ENCODE peak calls at places on chromosomes 3 and 15, in five cellular contexts. Y is breast epithelium, T is upper lobe of right lung, I is GM12865, L is mammary epithelial cell. N is an unnamed sample.

GRCh38 chr3:59775781-59776270 is 726.0 kb upstream of the CFAP20DC start:
- DNase-seq in T (no peak), L (no peak), I (no peak), Y (no peak), N (no peak)

GRCh38 chr15:69885182-69886041 is 212.3 kb downstream of the TLE3 start:
- DNase-seq in T (no peak), Y (no peak), I (no peak), L (no peak), N (no peak)

GRCh38 chr3:45950686-45951600 is 7.7 kb downstream of the CXCR6 start:
- DNase-seq in T (peak), L (no peak), I (no peak), Y (no peak), N (no peak)

GRCh38 chr3:51672083-51672475 is 1.0 kb downstream of the TEX264 start:
- DNase-seq in L (peak), Y (no peak), I (no peak), T (no peak), N (no peak)

GRCh38 chr15:25724899-25725298 is 138.2 kb downstream of the ATP10A start:
- DNase-seq in L (no peak), T (no peak), I (no peak), Y (no peak), N (no peak)

GRCh38 chr15:100997442-100997841 is 78.3 kb downstream of the LRRK1 start:
- DNase-seq in L (no peak), T (no peak), I (no peak), Y (no peak), N (no peak)

GRCh38 chr3:45100998-45101407 is 45.2 kb downstream of the CDCP1 start:
- DNase-seq in T (no peak), I (no peak), Y (no peak), L (no peak), N (peak)

GRCh38 chr3:191136347-191136746 is 62.7 kb upstream of the OSTN start:
- DNase-seq in L (peak), T (no peak), Y (no peak), I (peak), N (peak)

GRCh38 chr3:38029400-38030125 is at the start of gene PLCD1:
- DNase-seq in L (peak), Y (peak), T (peak), I (no peak), N (no peak)

GRCh38 chr3:13106308-13106970 is 33.2 kb upstream of the IQSEC1 start:
- DNase-seq in L (peak), T (peak), I (no peak), Y (no peak), N (no peak)

GRCh38 chr3:64311424-64311920 is 86.2 kb upstream of the PRICKLE2 start:
- DNase-seq in Y (no peak), T (no peak), L (no peak), I (no peak), N (no peak)

GRCh38 chr3:106823706-106824105 is 553.5 kb upstream of the CCDC54 start:
- DNase-seq in Y (no peak), I (no peak), L (no peak), T (no peak), N (no peak)

GRCh38 chr15:34039506-34040123 is 611 bp upstream of the AVEN start:
- DNase-seq in Y (no peak), I (peak), L (peak), T (no peak), N (peak)

GRCh38 chr3:55481067-55481917 is 5.8 kb downstream of the WNT5A start:
- DNase-seq in Y (no peak), L (no peak), I (no peak), T (peak), N (no peak)

GRCh38 chr3:49625971-49626640 is 48.0 kb upstream of the APEH start:
- DNase-seq in Y (no peak), L (no peak), T (no peak), I (no peak), N (no peak)

GRCh38 chr3:31066999-31067398 is 172.5 kb upstream of the GADL1 start:
- DNase-seq in L (peak), T (no peak), Y (peak), I (no peak), N (no peak)

GRCh38 chr3:153572654-153573053 is 410.6 kb downstream of the RAP2B start:
- DNase-seq in L (no peak), Y (no peak), T (no peak), I (no peak), N (no peak)

GRCh38 chr3:3851621-3852323 is 52.5 kb downstream of the LRRN1 start:
- DNase-seq in Y (no peak), L (no peak), I (no peak), T (no peak), N (peak)

GRCh38 chr3:129226374-129226773 is 23.0 kb upstream of the COPG1 start:
- DNase-seq in L (peak), I (no peak), Y (peak), T (peak), N (no peak)

GRCh38 chr3:15317164-15317477 is 15.3 kb downstream of the SH3BP5 start:
- DNase-seq in L (no peak), T (no peak), I (no peak), Y (no peak), N (no peak)

GRCh38 chr3:23840521-23840920 is 34.8 kb downstream of the UBE2E1 start:
- DNase-seq in Y (no peak), I (no peak), T (no peak), L (no peak), N (no peak)

GRCh38 chr3:168426196-168426595 is 330.5 kb upstream of the GOLIM4 start:
- DNase-seq in L (no peak), I (no peak), Y (no peak), T (no peak), N (no peak)

GRCh38 chr15:69860921-69861320 is 236.8 kb downstream of the TLE3 start:
- DNase-seq in T (no peak), I (no peak), Y (no peak), L (no peak), N (no peak)

GRCh38 chr3:154275965-154276364 is 48.3 kb downstream of the DHX36 start:
- DNase-seq in Y (no peak), I (no peak), L (no peak), T (no peak), N (no peak)

GRCh38 chr3:140363801-140364200 is 314.1 kb upstream of the TRIM42 start:
- DNase-seq in T (no peak), I (peak), L (peak), Y (no peak), N (no peak)

GRCh38 chr3:5232570-5232969 is 45.1 kb downstream of the EDEM1 start:
- DNase-seq in I (no peak), Y (no peak), L (no peak), T (no peak), N (no peak)
- TF ChIP-seq CTCF in I (no peak), Y (no peak), L (no peak), T (no peak), N (no peak)

DNA sequence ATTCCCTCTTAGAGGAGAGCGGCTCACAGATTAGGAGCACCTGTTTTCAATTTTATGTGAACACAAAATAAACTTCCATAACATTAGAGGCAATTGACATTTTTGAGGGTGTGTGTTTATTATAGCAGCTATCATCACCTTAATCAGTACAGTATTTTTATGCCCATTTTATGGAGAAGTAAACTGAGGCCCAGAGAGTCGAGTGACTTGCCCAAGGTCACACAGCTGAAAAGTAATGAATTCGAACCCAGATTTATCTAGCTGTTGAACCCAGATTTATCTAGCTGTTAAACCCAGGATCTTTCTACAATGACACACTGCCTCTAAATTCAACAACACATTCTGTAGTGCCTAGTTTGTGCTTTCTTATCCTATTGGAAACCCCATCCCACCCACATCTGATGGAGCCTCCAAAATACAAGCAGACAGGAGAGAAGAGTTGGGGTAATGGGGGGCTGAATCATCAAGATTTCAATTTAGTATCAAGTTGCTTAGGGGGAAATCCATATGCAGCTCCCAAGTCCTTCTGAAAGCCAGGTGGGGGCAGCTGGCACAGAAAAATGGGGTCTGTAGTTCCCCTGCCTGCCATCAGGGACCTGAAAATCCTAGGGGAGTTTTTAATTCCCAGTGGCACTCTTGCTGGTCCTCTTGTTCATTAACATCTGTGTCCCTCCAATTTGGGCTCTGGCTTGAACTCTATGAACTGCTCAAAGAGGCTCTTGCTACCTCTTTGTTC is 50.4 kb upstream of the TRA2B start:
- DNase-seq in Y (no peak), L (no peak), I (peak), T (no peak), N (no peak)
- H3K4me3 ChIP-seq in Y (no peak), L (no peak), I (no peak), T (no peak), N (no peak)

GRCh38 chr3:126361211-126361610 is 4.0 kb upstream of the KLF15 start:
- DNase-seq in L (no peak), T (peak), I (no peak), Y (no peak), N (no peak)

GRCh38 chr3:126358038-126358815 is 1.0 kb upstream of the KLF15 start:
- DNase-seq in Y (peak), T (peak), I (no peak), L (no peak), N (peak)

GRCh38 chr3:126360714-126361060 is 3.5 kb upstream of the KLF15 start:
- DNase-seq in I (no peak), T (peak), Y (no peak), L (no peak), N (no peak)

GRCh38 chr3:126358816-126359181 is 1.6 kb upstream of the KLF15 start:
- DNase-seq in L (no peak), Y (no peak), T (peak), I (no peak), N (no peak)

DNA sequence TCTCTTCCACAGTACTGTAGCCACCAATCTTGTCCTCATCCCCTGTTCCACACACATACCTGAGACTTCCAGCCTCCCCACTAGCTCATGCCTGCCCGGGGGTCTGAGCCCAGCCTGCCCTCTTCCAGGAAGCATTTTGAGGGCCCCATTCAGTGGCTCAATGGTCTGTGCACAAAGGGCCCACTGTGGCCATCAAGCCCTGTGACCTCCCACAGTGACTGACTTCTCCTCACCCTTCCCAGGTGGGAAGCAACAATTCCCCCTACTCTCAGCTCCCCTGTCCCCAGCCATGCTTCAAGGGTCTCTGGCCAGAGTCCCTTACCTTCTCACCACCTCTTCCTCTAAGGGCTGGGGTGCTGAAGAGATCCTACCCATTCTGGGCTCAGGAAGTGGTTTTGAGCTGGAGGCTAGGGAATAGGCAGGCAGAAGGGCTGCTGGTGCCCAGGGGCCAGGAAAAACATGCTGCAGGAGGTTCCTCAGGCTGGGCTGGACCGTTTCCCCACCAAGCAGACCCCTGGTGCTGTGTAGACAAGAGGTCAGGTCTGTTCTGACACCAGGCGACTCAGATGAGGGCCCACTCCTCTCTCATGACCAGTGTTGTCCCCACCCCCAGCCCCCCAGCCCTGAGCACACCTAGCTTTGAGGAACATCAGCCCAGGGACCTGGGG is 3.0 kb upstream of the KLF15 start:
- DNase-seq in T (peak), L (no peak), I (no peak), Y (no peak), N (no peak)
- TF ChIP-seq CTCF in T (no peak), L (no peak), I (no peak), Y (no peak), N (no peak)

GRCh38 chr15:29820802-29821160 is 1.5 kb downstream of the TJP1 start:
- DNase-seq in L (no peak), Y (no peak), I (no peak), T (no peak), N (no peak)

GRCh38 chr15:29818141-29818540 is 4.1 kb downstream of the TJP1 start:
- DNase-seq in T (no peak), I (no peak), Y (no peak), L (no peak), N (no peak)

GRCh38 chr15:29822100-29822684 is at the start of gene TJP1:
- DNase-seq in L (peak), Y (peak), I (no peak), T (peak), N (no peak)

GRCh38 chr15:29821416-29822099 is 710 bp downstream of the TJP1 start:
- DNase-seq in I (peak), L (peak), Y (peak), T (peak), N (no peak)

DNA sequence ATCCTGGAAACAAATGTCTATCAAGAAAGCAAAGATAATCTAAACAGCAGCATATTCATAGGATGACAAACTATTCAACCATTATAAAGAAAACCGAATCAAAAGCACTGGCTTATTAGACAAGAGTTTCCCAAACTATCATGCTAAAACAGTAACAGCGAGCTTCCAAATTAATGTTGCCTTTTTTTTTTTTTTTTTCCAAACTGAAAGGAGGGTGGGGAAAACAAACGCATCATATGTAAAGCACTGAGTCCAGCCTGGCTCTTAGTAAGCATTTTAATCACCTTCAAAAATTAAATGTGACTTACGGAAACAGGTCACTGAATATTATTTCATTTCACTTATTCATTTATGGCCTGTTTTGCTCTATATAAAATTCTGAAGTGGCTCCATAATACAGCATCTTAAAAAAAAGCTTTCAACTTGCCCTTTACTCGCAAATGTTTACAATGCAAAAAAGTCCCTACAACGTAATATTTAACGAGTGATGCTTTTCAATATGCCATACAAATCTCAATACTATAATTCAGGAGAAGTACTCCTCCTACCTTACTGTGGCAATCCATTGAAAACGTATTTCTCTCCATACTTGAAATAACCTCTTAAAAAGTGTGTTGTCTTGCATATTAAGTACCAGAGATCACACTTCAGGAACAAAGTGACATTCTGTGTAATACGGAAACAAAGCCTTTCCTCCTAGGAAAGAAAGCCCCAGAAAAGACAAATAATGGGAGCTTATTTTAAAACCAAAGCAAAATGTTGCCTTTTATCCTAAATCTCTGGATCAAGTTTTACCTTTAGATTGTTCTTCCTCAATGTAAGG is 2.1 kb downstream of the TJP1 start:
- DNase-seq in Y (no peak), L (no peak), I (no peak), T (no peak), N (no peak)
- H3K4me3 ChIP-seq in Y (peak), L (peak), I (no peak), T (peak), N (no peak)

GRCh38 chr15:65969865-65970832 is 100.9 kb downstream of the RAB11A start:
- DNase-seq in L (no peak), T (no peak), Y (no peak), I (no peak), N (no peak)
- TF ChIP-seq CTCF in L (no peak), T (no peak), Y (no peak), I (no peak), N (no peak)

GRCh38 chr3:57018246-57018645 is 42.2 kb upstream of the SPATA12 start:
- DNase-seq in T (no peak), L (no peak), Y (no peak), I (no peak), N (no peak)
- H3K4me3 ChIP-seq in T (no peak), L (no peak), Y (no peak), I (no peak), N (no peak)

GRCh38 chr3:100708644-100708988 is 678 bp upstream of the TFG start:
- DNase-seq in I (no peak), L (no peak), T (no peak), Y (no peak), N (no peak)

GRCh38 chr3:100708989-100709839 is at the start of gene TFG:
- DNase-seq in L (peak), Y (peak), T (peak), I (peak), N (peak)

GRCh38 chr3:100706365-100706764 is 2.9 kb upstream of the TFG start:
- DNase-seq in Y (no peak), L (peak), I (no peak), T (no peak), N (no peak)

GRCh38 chr3:100709840-100710235 is 544 bp downstream of the TFG start:
- DNase-seq in Y (no peak), L (peak), I (peak), T (peak), N (peak)

GRCh38 chr3:100710355-100711198 is 1.3 kb downstream of the TFG start:
- DNase-seq in L (peak), Y (no peak), T (no peak), I (peak), N (peak)
- TF ChIP-seq CTCF in L (peak), Y (no peak), T (peak), I (peak), N (no peak)

DNA sequence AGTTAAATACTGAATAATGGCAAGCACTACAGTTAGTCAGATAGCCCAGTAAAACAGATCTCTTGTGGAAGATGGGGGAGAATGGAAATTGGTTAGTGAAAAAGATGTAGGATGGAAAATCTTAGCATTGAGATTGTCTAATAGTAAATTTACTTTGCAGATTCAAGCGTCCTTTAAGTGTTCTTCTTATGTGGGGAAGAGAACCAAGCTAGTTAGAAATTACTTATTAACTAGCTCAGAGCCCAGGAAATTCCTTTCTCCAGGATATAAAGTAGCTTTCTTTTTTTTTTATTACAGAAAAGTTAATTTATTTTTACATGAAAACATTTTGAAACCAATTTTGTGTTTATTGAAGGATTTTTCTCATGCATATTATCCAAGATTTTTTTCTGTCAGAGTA is 36.7 kb downstream of the TIPARP start:
- DNase-seq in T (no peak), L (no peak), Y (no peak), I (no peak), N (no peak)
- H3K4me3 ChIP-seq in T (no peak), L (no peak), Y (no peak), I (no peak), N (no peak)

GRCh38 chr3:189745622-189746021 is 114.4 kb downstream of the TP63 start:
- DNase-seq in L (no peak), T (no peak), Y (no peak), I (no peak), N (no peak)

GRCh38 chr3:189739396-189739795 is 108.2 kb downstream of the TP63 start:
- DNase-seq in Y (no peak), T (no peak), L (no peak), I (no peak), N (no peak)

GRCh38 chr3:189748046-189748445 is 116.9 kb downstream of the TP63 start:
- DNase-seq in T (no peak), Y (no peak), L (no peak), I (no peak), N (peak)

DNA sequence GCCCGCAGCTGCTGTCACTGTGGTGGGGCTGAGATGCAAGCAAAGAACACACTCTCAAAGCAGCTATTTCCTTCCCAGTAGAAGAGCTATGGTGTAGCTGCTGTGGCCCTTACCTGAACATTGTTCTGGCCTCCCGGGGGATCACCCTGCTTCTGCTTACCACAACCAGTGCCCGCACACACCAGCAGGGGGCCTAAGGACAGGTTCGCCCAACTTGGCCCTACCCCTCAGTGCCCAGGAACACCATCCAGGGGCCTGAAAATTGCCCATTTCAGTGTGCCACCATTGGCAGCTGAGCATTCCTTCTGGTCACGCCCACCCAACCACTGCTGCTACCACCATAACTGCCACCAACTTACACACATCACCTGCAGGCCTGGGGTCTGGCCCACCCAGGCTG is 113.0 kb downstream of the TP63 start:
- DNase-seq in I (no peak), T (no peak), L (no peak), Y (no peak), N (no peak)
- TF ChIP-seq CTCF in I (no peak), T (no peak), L (no peak), Y (no peak), N (no peak)